ENCODE peak calls at places on chromosomes 1 and 21, in nine cellular contexts. One of them, this sample, is unnamed.

GRCh38 chr1:208107817-208108608 is 136.2 kb downstream of the PLXNA2 start:
- DNase-seq in IMR-90: peak
- DNase-seq in HEK293T: no peak
- DNase-seq in H54: peak
- DNase-seq in stimulated activated CD4-positive, alpha-beta T cell treated with anti-CD3 and anti-CD28 coated beads, Interleukin-15, amount 100 ng/mL, for 48 hours: no peak
- DNase-seq in stimulated activated CD8-positive, alpha-beta memory T cell treated with anti-CD3 and anti-CD28 coated beads, Interleukin-15, amount 100 ng/mL, for 1 hour: no peak
- DNase-seq in adrenal gland: peak
- DNase-seq in left lung: no peak
- DNase-seq in EL: peak
- DNase-seq in this sample: no peak

GRCh38 chr1:87826639-87827345 is 498.1 kb downstream of the LMO4 start:
- DNase-seq in stimulated activated CD4-positive, alpha-beta T cell treated with anti-CD3 and anti-CD28 coated beads, Interleukin-15, amount 100 ng/mL, for 48 hours: no peak
- DNase-seq in IMR-90: peak
- DNase-seq in EL: peak
- DNase-seq in left lung: no peak
- DNase-seq in HEK293T: no peak
- DNase-seq in adrenal gland: peak
- DNase-seq in stimulated activated CD8-positive, alpha-beta memory T cell treated with anti-CD3 and anti-CD28 coated beads, Interleukin-15, amount 100 ng/mL, for 1 hour: no peak
- DNase-seq in H54: no peak
- DNase-seq in this sample: peak

GRCh38 chr1:178412400-178412770 is 84.4 kb downstream of the CLEC20A start:
- DNase-seq in left lung: no peak
- DNase-seq in HEK293T: no peak
- DNase-seq in adrenal gland: no peak
- DNase-seq in stimulated activated CD4-positive, alpha-beta T cell treated with anti-CD3 and anti-CD28 coated beads, Interleukin-15, amount 100 ng/mL, for 48 hours: no peak
- DNase-seq in EL: no peak
- DNase-seq in stimulated activated CD8-positive, alpha-beta memory T cell treated with anti-CD3 and anti-CD28 coated beads, Interleukin-15, amount 100 ng/mL, for 1 hour: no peak
- DNase-seq in IMR-90: peak
- DNase-seq in H54: no peak
- DNase-seq in this sample: no peak

GRCh38 chr1:221419513-221420088 is 322.3 kb downstream of the DUSP10 start:
- DNase-seq in adrenal gland: no peak
- DNase-seq in stimulated activated CD8-positive, alpha-beta memory T cell treated with anti-CD3 and anti-CD28 coated beads, Interleukin-15, amount 100 ng/mL, for 1 hour: no peak
- DNase-seq in H54: no peak
- DNase-seq in stimulated activated CD4-positive, alpha-beta T cell treated with anti-CD3 and anti-CD28 coated beads, Interleukin-15, amount 100 ng/mL, for 48 hours: no peak
- DNase-seq in left lung: no peak
- DNase-seq in EL: peak
- DNase-seq in IMR-90: peak
- DNase-seq in HEK293T: no peak
- DNase-seq in this sample: no peak

GRCh38 chr21:42232176-42232825 is 13.4 kb downstream of the ABCG1 start:
- DNase-seq in stimulated activated CD4-positive, alpha-beta T cell treated with anti-CD3 and anti-CD28 coated beads, Interleukin-15, amount 100 ng/mL, for 48 hours: no peak
- DNase-seq in stimulated activated CD8-positive, alpha-beta memory T cell treated with anti-CD3 and anti-CD28 coated beads, Interleukin-15, amount 100 ng/mL, for 1 hour: no peak
- DNase-seq in EL: no peak
- DNase-seq in HEK293T: no peak
- DNase-seq in H54: no peak
- DNase-seq in adrenal gland: no peak
- DNase-seq in left lung: no peak
- DNase-seq in IMR-90: no peak
- DNase-seq in this sample: no peak

GRCh38 chr1:30929135-30929889 is 20.8 kb upstream of the SDC3 start:
- DNase-seq in EL: peak
- DNase-seq in HEK293T: peak
- DNase-seq in stimulated activated CD8-positive, alpha-beta memory T cell treated with anti-CD3 and anti-CD28 coated beads, Interleukin-15, amount 100 ng/mL, for 1 hour: peak
- DNase-seq in stimulated activated CD4-positive, alpha-beta T cell treated with anti-CD3 and anti-CD28 coated beads, Interleukin-15, amount 100 ng/mL, for 48 hours: peak
- DNase-seq in H54: no peak
- DNase-seq in IMR-90: peak
- DNase-seq in adrenal gland: peak
- DNase-seq in left lung: peak
- DNase-seq in this sample: peak

GRCh38 chr1:214524824-214525223 is 26.6 kb downstream of the PTPN14 start:
- DNase-seq in adrenal gland: no peak
- DNase-seq in IMR-90: no peak
- DNase-seq in left lung: no peak
- DNase-seq in EL: no peak
- DNase-seq in stimulated activated CD4-positive, alpha-beta T cell treated with anti-CD3 and anti-CD28 coated beads, Interleukin-15, amount 100 ng/mL, for 48 hours: no peak
- DNase-seq in stimulated activated CD8-positive, alpha-beta memory T cell treated with anti-CD3 and anti-CD28 coated beads, Interleukin-15, amount 100 ng/mL, for 1 hour: no peak
- DNase-seq in H54: no peak
- DNase-seq in HEK293T: no peak
- DNase-seq in this sample: no peak

GRCh38 chr1:117564227-117565082 is 41.4 kb upstream of the TENT5C start:
- DNase-seq in stimulated activated CD8-positive, alpha-beta memory T cell treated with anti-CD3 and anti-CD28 coated beads, Interleukin-15, amount 100 ng/mL, for 1 hour: no peak
- DNase-seq in adrenal gland: no peak
- DNase-seq in left lung: no peak
- DNase-seq in HEK293T: no peak
- DNase-seq in stimulated activated CD4-positive, alpha-beta T cell treated with anti-CD3 and anti-CD28 coated beads, Interleukin-15, amount 100 ng/mL, for 48 hours: no peak
- DNase-seq in IMR-90: no peak
- DNase-seq in H54: no peak
- DNase-seq in EL: no peak
- DNase-seq in this sample: no peak

GRCh38 chr1:119873166-119874025 is 22.9 kb downstream of the ADAM30 start:
- DNase-seq in stimulated activated CD8-positive, alpha-beta memory T cell treated with anti-CD3 and anti-CD28 coated beads, Interleukin-15, amount 100 ng/mL, for 1 hour: no peak
- DNase-seq in stimulated activated CD4-positive, alpha-beta T cell treated with anti-CD3 and anti-CD28 coated beads, Interleukin-15, amount 100 ng/mL, for 48 hours: no peak
- DNase-seq in adrenal gland: peak
- DNase-seq in left lung: no peak
- DNase-seq in HEK293T: no peak
- DNase-seq in IMR-90: peak
- DNase-seq in EL: peak
- DNase-seq in H54: no peak
- DNase-seq in this sample: no peak

GRCh38 chr1:106675558-106675957 is 380.9 kb upstream of the PRMT6 start:
- DNase-seq in stimulated activated CD4-positive, alpha-beta T cell treated with anti-CD3 and anti-CD28 coated beads, Interleukin-15, amount 100 ng/mL, for 48 hours: no peak
- DNase-seq in HEK293T: no peak
- DNase-seq in left lung: no peak
- DNase-seq in IMR-90: no peak
- DNase-seq in EL: no peak
- DNase-seq in adrenal gland: no peak
- DNase-seq in stimulated activated CD8-positive, alpha-beta memory T cell treated with anti-CD3 and anti-CD28 coated beads, Interleukin-15, amount 100 ng/mL, for 1 hour: no peak
- DNase-seq in H54: no peak
- DNase-seq in this sample: no peak

GRCh38 chr1:228090613-228091081 is 8.1 kb downstream of the ARF1 start:
- DNase-seq in IMR-90: peak
- DNase-seq in H54: no peak
- DNase-seq in EL: no peak
- DNase-seq in adrenal gland: peak
- DNase-seq in HEK293T: no peak
- DNase-seq in left lung: no peak
- DNase-seq in stimulated activated CD4-positive, alpha-beta T cell treated with anti-CD3 and anti-CD28 coated beads, Interleukin-15, amount 100 ng/mL, for 48 hours: no peak
- DNase-seq in stimulated activated CD8-positive, alpha-beta memory T cell treated with anti-CD3 and anti-CD28 coated beads, Interleukin-15, amount 100 ng/mL, for 1 hour: no peak
- DNase-seq in this sample: no peak

GRCh38 chr1:172845371-172845770 is 186.5 kb downstream of the FASLG start:
- DNase-seq in IMR-90: peak
- DNase-seq in EL: no peak
- DNase-seq in H54: no peak
- DNase-seq in stimulated activated CD4-positive, alpha-beta T cell treated with anti-CD3 and anti-CD28 coated beads, Interleukin-15, amount 100 ng/mL, for 48 hours: peak
- DNase-seq in HEK293T: no peak
- DNase-seq in left lung: no peak
- DNase-seq in adrenal gland: no peak
- DNase-seq in stimulated activated CD8-positive, alpha-beta memory T cell treated with anti-CD3 and anti-CD28 coated beads, Interleukin-15, amount 100 ng/mL, for 1 hour: peak
- DNase-seq in this sample: no peak

GRCh38 chr1:29256979-29257804 is 20.9 kb downstream of the PTPRU start:
- DNase-seq in left lung: no peak
- DNase-seq in adrenal gland: no peak
- DNase-seq in EL: peak
- DNase-seq in stimulated activated CD4-positive, alpha-beta T cell treated with anti-CD3 and anti-CD28 coated beads, Interleukin-15, amount 100 ng/mL, for 48 hours: no peak
- DNase-seq in HEK293T: peak
- DNase-seq in stimulated activated CD8-positive, alpha-beta memory T cell treated with anti-CD3 and anti-CD28 coated beads, Interleukin-15, amount 100 ng/mL, for 1 hour: no peak
- DNase-seq in H54: peak
- DNase-seq in IMR-90: no peak
- DNase-seq in this sample: no peak

GRCh38 chr1:8342325-8342724 is 24.4 kb downstream of the SLC45A1 start:
- DNase-seq in stimulated activated CD8-positive, alpha-beta memory T cell treated with anti-CD3 and anti-CD28 coated beads, Interleukin-15, amount 100 ng/mL, for 1 hour: no peak
- DNase-seq in HEK293T: no peak
- DNase-seq in H54: no peak
- DNase-seq in EL: peak
- DNase-seq in stimulated activated CD4-positive, alpha-beta T cell treated with anti-CD3 and anti-CD28 coated beads, Interleukin-15, amount 100 ng/mL, for 48 hours: no peak
- DNase-seq in left lung: peak
- DNase-seq in IMR-90: peak
- DNase-seq in adrenal gland: no peak
- DNase-seq in this sample: no peak

GRCh38 chr1:180953791-180954721 is 41.4 kb downstream of the KIAA1614 start:
- DNase-seq in stimulated activated CD8-positive, alpha-beta memory T cell treated with anti-CD3 and anti-CD28 coated beads, Interleukin-15, amount 100 ng/mL, for 1 hour: peak
- DNase-seq in HEK293T: no peak
- DNase-seq in EL: peak
- DNase-seq in adrenal gland: peak
- DNase-seq in left lung: peak
- DNase-seq in IMR-90: peak
- DNase-seq in H54: no peak
- DNase-seq in stimulated activated CD4-positive, alpha-beta T cell treated with anti-CD3 and anti-CD28 coated beads, Interleukin-15, amount 100 ng/mL, for 48 hours: peak
- DNase-seq in this sample: no peak

GRCh38 chr1:88847618-88848017 is 43.7 kb downstream of the GTF2B start:
- DNase-seq in HEK293T: peak
- DNase-seq in H54: no peak
- DNase-seq in stimulated activated CD8-positive, alpha-beta memory T cell treated with anti-CD3 and anti-CD28 coated beads, Interleukin-15, amount 100 ng/mL, for 1 hour: no peak
- DNase-seq in stimulated activated CD4-positive, alpha-beta T cell treated with anti-CD3 and anti-CD28 coated beads, Interleukin-15, amount 100 ng/mL, for 48 hours: no peak
- DNase-seq in left lung: no peak
- DNase-seq in EL: no peak
- DNase-seq in IMR-90: no peak
- DNase-seq in adrenal gland: no peak
- DNase-seq in this sample: no peak

GRCh38 chr1:47491341-47491753 is 53.5 kb downstream of the FOXD2 start:
- DNase-seq in left lung: no peak
- DNase-seq in stimulated activated CD4-positive, alpha-beta T cell treated with anti-CD3 and anti-CD28 coated beads, Interleukin-15, amount 100 ng/mL, for 48 hours: no peak
- DNase-seq in IMR-90: no peak
- DNase-seq in stimulated activated CD8-positive, alpha-beta memory T cell treated with anti-CD3 and anti-CD28 coated beads, Interleukin-15, amount 100 ng/mL, for 1 hour: no peak
- DNase-seq in EL: no peak
- DNase-seq in HEK293T: no peak
- DNase-seq in H54: no peak
- DNase-seq in adrenal gland: no peak
- DNase-seq in this sample: no peak

GRCh38 chr1:35097224-35097623 is 18.0 kb downstream of the ZMYM1 start:
- DNase-seq in stimulated activated CD4-positive, alpha-beta T cell treated with anti-CD3 and anti-CD28 coated beads, Interleukin-15, amount 100 ng/mL, for 48 hours: no peak
- DNase-seq in stimulated activated CD8-positive, alpha-beta memory T cell treated with anti-CD3 and anti-CD28 coated beads, Interleukin-15, amount 100 ng/mL, for 1 hour: no peak
- DNase-seq in HEK293T: no peak
- DNase-seq in adrenal gland: no peak
- DNase-seq in EL: peak
- DNase-seq in H54: no peak
- DNase-seq in left lung: no peak
- DNase-seq in IMR-90: no peak
- DNase-seq in this sample: no peak

GRCh38 chr1:117215733-117216462 is 5.2 kb upstream of the VTCN1 start:
- DNase-seq in adrenal gland: peak
- DNase-seq in HEK293T: no peak
- DNase-seq in H54: no peak
- DNase-seq in stimulated activated CD8-positive, alpha-beta memory T cell treated with anti-CD3 and anti-CD28 coated beads, Interleukin-15, amount 100 ng/mL, for 1 hour: no peak
- DNase-seq in stimulated activated CD4-positive, alpha-beta T cell treated with anti-CD3 and anti-CD28 coated beads, Interleukin-15, amount 100 ng/mL, for 48 hours: no peak
- DNase-seq in EL: no peak
- DNase-seq in IMR-90: no peak
- DNase-seq in left lung: no peak
- DNase-seq in this sample: no peak

GRCh38 chr1:172326171-172326570 is 94.3 kb upstream of the C1orf105 start:
- DNase-seq in adrenal gland: no peak
- DNase-seq in stimulated activated CD4-positive, alpha-beta T cell treated with anti-CD3 and anti-CD28 coated beads, Interleukin-15, amount 100 ng/mL, for 48 hours: no peak
- DNase-seq in EL: no peak
- DNase-seq in H54: no peak
- DNase-seq in IMR-90: peak
- DNase-seq in stimulated activated CD8-positive, alpha-beta memory T cell treated with anti-CD3 and anti-CD28 coated beads, Interleukin-15, amount 100 ng/mL, for 1 hour: no peak
- DNase-seq in left lung: no peak
- DNase-seq in HEK293T: no peak
- DNase-seq in this sample: no peak

GRCh38 chr21:37622755-37623543 is 256.4 kb downstream of the DYRK1A start:
- DNase-seq in HEK293T: no peak
- DNase-seq in adrenal gland: no peak
- DNase-seq in EL: no peak
- DNase-seq in IMR-90: no peak
- DNase-seq in left lung: no peak
- DNase-seq in stimulated activated CD4-positive, alpha-beta T cell treated with anti-CD3 and anti-CD28 coated beads, Interleukin-15, amount 100 ng/mL, for 48 hours: no peak
- DNase-seq in H54: no peak
- DNase-seq in stimulated activated CD8-positive, alpha-beta memory T cell treated with anti-CD3 and anti-CD28 coated beads, Interleukin-15, amount 100 ng/mL, for 1 hour: no peak
- DNase-seq in this sample: no peak

GRCh38 chr21:28521932-28522826 is 470.5 kb downstream of the LTN1 start:
- DNase-seq in stimulated activated CD4-positive, alpha-beta T cell treated with anti-CD3 and anti-CD28 coated beads, Interleukin-15, amount 100 ng/mL, for 48 hours: no peak
- DNase-seq in adrenal gland: no peak
- DNase-seq in HEK293T: no peak
- DNase-seq in EL: peak
- DNase-seq in left lung: no peak
- DNase-seq in stimulated activated CD8-positive, alpha-beta memory T cell treated with anti-CD3 and anti-CD28 coated beads, Interleukin-15, amount 100 ng/mL, for 1 hour: no peak
- DNase-seq in H54: no peak
- DNase-seq in IMR-90: peak
- DNase-seq in this sample: no peak

GRCh38 chr1:66446261-66447001 is 87.5 kb upstream of the SGIP1 start:
- DNase-seq in EL: peak
- DNase-seq in IMR-90: peak
- DNase-seq in HEK293T: peak
- DNase-seq in left lung: no peak
- DNase-seq in stimulated activated CD4-positive, alpha-beta T cell treated with anti-CD3 and anti-CD28 coated beads, Interleukin-15, amount 100 ng/mL, for 48 hours: no peak
- DNase-seq in H54: peak
- DNase-seq in adrenal gland: peak
- DNase-seq in stimulated activated CD8-positive, alpha-beta memory T cell treated with anti-CD3 and anti-CD28 coated beads, Interleukin-15, amount 100 ng/mL, for 1 hour: no peak
- DNase-seq in this sample: peak

GRCh38 chr1:2102753-2103152 is 52.5 kb downstream of the PRKCZ start:
- DNase-seq in adrenal gland: no peak
- DNase-seq in stimulated activated CD4-positive, alpha-beta T cell treated with anti-CD3 and anti-CD28 coated beads, Interleukin-15, amount 100 ng/mL, for 48 hours: no peak
- DNase-seq in left lung: peak
- DNase-seq in EL: no peak
- DNase-seq in H54: no peak
- DNase-seq in stimulated activated CD8-positive, alpha-beta memory T cell treated with anti-CD3 and anti-CD28 coated beads, Interleukin-15, amount 100 ng/mL, for 1 hour: no peak
- DNase-seq in HEK293T: no peak
- DNase-seq in IMR-90: no peak
- DNase-seq in this sample: no peak

GRCh38 chr1:215568287-215568692 is 1.2 kb downstream of the KCTD3 start:
- DNase-seq in HEK293T: no peak
- DNase-seq in stimulated activated CD4-positive, alpha-beta T cell treated with anti-CD3 and anti-CD28 coated beads, Interleukin-15, amount 100 ng/mL, for 48 hours: no peak
- DNase-seq in adrenal gland: peak
- DNase-seq in stimulated activated CD8-positive, alpha-beta memory T cell treated with anti-CD3 and anti-CD28 coated beads, Interleukin-15, amount 100 ng/mL, for 1 hour: no peak
- DNase-seq in left lung: no peak
- DNase-seq in H54: peak
- DNase-seq in IMR-90: peak
- DNase-seq in EL: peak
- DNase-seq in this sample: peak

GRCh38 chr1:42422672-42423236 is 33.1 kb downstream of the ZMYND12 start:
- DNase-seq in HEK293T: no peak
- DNase-seq in EL: no peak
- DNase-seq in H54: no peak
- DNase-seq in adrenal gland: no peak
- DNase-seq in IMR-90: no peak
- DNase-seq in stimulated activated CD4-positive, alpha-beta T cell treated with anti-CD3 and anti-CD28 coated beads, Interleukin-15, amount 100 ng/mL, for 48 hours: no peak
- DNase-seq in stimulated activated CD8-positive, alpha-beta memory T cell treated with anti-CD3 and anti-CD28 coated beads, Interleukin-15, amount 100 ng/mL, for 1 hour: no peak
- DNase-seq in left lung: no peak
- DNase-seq in this sample: no peak

GRCh38 chr1:51301152-51301843 is 29.1 kb downstream of the TTC39A start:
- DNase-seq in stimulated activated CD4-positive, alpha-beta T cell treated with anti-CD3 and anti-CD28 coated beads, Interleukin-15, amount 100 ng/mL, for 48 hours: no peak
- DNase-seq in stimulated activated CD8-positive, alpha-beta memory T cell treated with anti-CD3 and anti-CD28 coated beads, Interleukin-15, amount 100 ng/mL, for 1 hour: no peak
- DNase-seq in adrenal gland: no peak
- DNase-seq in IMR-90: no peak
- DNase-seq in EL: no peak
- DNase-seq in H54: no peak
- DNase-seq in left lung: no peak
- DNase-seq in HEK293T: no peak
- DNase-seq in this sample: no peak

GRCh38 chr1:66265796-66266195 is 268.2 kb upstream of the SGIP1 start:
- DNase-seq in HEK293T: no peak
- DNase-seq in left lung: no peak
- DNase-seq in IMR-90: no peak
- DNase-seq in EL: peak
- DNase-seq in H54: no peak
- DNase-seq in adrenal gland: no peak
- DNase-seq in stimulated activated CD8-positive, alpha-beta memory T cell treated with anti-CD3 and anti-CD28 coated beads, Interleukin-15, amount 100 ng/mL, for 1 hour: no peak
- DNase-seq in stimulated activated CD4-positive, alpha-beta T cell treated with anti-CD3 and anti-CD28 coated beads, Interleukin-15, amount 100 ng/mL, for 48 hours: no peak
- DNase-seq in this sample: no peak

GRCh38 chr1:160084771-160085321 is 3.5 kb downstream of the KCNJ9 start:
- DNase-seq in IMR-90: no peak
- DNase-seq in EL: no peak
- DNase-seq in H54: no peak
- DNase-seq in stimulated activated CD8-positive, alpha-beta memory T cell treated with anti-CD3 and anti-CD28 coated beads, Interleukin-15, amount 100 ng/mL, for 1 hour: no peak
- DNase-seq in adrenal gland: no peak
- DNase-seq in HEK293T: no peak
- DNase-seq in stimulated activated CD4-positive, alpha-beta T cell treated with anti-CD3 and anti-CD28 coated beads, Interleukin-15, amount 100 ng/mL, for 48 hours: no peak
- DNase-seq in left lung: no peak
- DNase-seq in this sample: no peak

GRCh38 chr1:166354411-166354810 is 187.6 kb upstream of the FAM78B start:
- DNase-seq in stimulated activated CD8-positive, alpha-beta memory T cell treated with anti-CD3 and anti-CD28 coated beads, Interleukin-15, amount 100 ng/mL, for 1 hour: no peak
- DNase-seq in H54: no peak
- DNase-seq in HEK293T: no peak
- DNase-seq in left lung: no peak
- DNase-seq in EL: no peak
- DNase-seq in stimulated activated CD4-positive, alpha-beta T cell treated with anti-CD3 and anti-CD28 coated beads, Interleukin-15, amount 100 ng/mL, for 48 hours: no peak
- DNase-seq in adrenal gland: no peak
- DNase-seq in IMR-90: no peak
- DNase-seq in this sample: no peak

This sample was measured in HL-60.